ENCODE peak calls at places on chromosomes 11 and 22, in ten cellular contexts. V is thoracic aorta, A is adrenal gland, G is tibial artery, W is heart left ventricle, D is mammary epithelial cell, P is transverse colon, K is lower leg skin, E is choroid plexus epithelial cell, S is colonic mucosa. J is an unnamed sample.
A peak's percentile ranks its signal among the peaks of the same experiment; 100 is the strongest.

GRCh38 chr11:27310710-27311109 is 52.3 kb downstream of the CCDC34 start:
- DNase-seq in V (no peak), A (no peak), G (no peak), W (no peak), D (no peak), P (no peak), K (no peak), E (no peak), S (no peak), J (no peak)

GRCh38 chr11:118612378-118612777 is 5.0 kb downstream of the PHLDB1 start:
- DNase-seq in V (no peak), A (peak; percentile 58), G (no peak), W (peak; percentile 83), D (no peak), P (no peak), K (peak; percentile 84), E (no peak), S (no peak), J (no peak)

GRCh38 chr22:48938741-48939140 is 888.9 kb downstream of the BRD1 start:
- DNase-seq in V (no peak), A (no peak), G (peak; percentile 40), W (no peak), D (no peak), P (peak; percentile 4), K (peak; percentile 53), E (no peak), S (peak; percentile 2), J (no peak)

GRCh38 chr11:77126861-77127673 is 979 bp upstream of the MYO7A start:
- DNase-seq in V (no peak), A (peak; percentile 72), G (no peak), W (peak; percentile 63), D (peak; percentile 16), P (peak; percentile 68), K (peak; percentile 90), E (peak; percentile 59), S (peak; percentile 70), J (no peak)

GRCh38 chr11:7263842-7264241 is 12.1 kb downstream of the SYT9 start:
- DNase-seq in V (no peak), A (no peak), G (no peak), W (no peak), D (no peak), P (no peak), K (no peak), E (no peak), S (no peak), J (no peak)

GRCh38 chr22:19834599-19834998 is 20.1 kb downstream of the GNB1L start:
- DNase-seq in V (no peak), A (no peak), G (no peak), W (no peak), D (no peak), P (no peak), K (no peak), E (no peak), S (no peak), J (no peak)

GRCh38 chr11:117201906-117202305 is 2.7 kb downstream of the TAGLN start:
- DNase-seq in V (no peak), A (no peak), G (peak; percentile 82), W (no peak), D (no peak), P (no peak), K (peak; percentile 84), E (no peak), S (no peak), J (no peak)

GRCh38 chr11:111691176-111691575 is 75.0 kb downstream of the PPP2R1B start:
- DNase-seq in V (no peak), A (no peak), G (no peak), W (no peak), D (no peak), P (no peak), K (no peak), E (no peak), S (no peak), J (no peak)

GRCh38 chr11:86365566-86365965 is 9.1 kb upstream of the CCDC81 start:
- DNase-seq in V (no peak), A (no peak), G (no peak), W (no peak), D (no peak), P (no peak), K (no peak), E (no peak), S (no peak), J (no peak)

GRCh38 chr11:121253951-121254350 is 38.6 kb upstream of the SC5D start:
- DNase-seq in V (no peak), A (no peak), G (no peak), W (no peak), D (peak; percentile 76), P (no peak), K (no peak), E (no peak), S (no peak), J (peak; percentile 92)

GRCh38 chr11:13667245-13667644 is 1.2 kb upstream of the FAR1 start:
- DNase-seq in V (no peak), A (no peak), G (no peak), W (no peak), D (peak; percentile 25), P (no peak), K (no peak), E (peak; percentile 8), S (no peak), J (peak; percentile 61)

GRCh38 chr11:57903441-57904123 is 120.1 kb upstream of the OR9Q1 start:
- DNase-seq in V (no peak), A (no peak), G (no peak), W (no peak), D (peak; percentile 88), P (peak; percentile 80), K (peak; percentile 89), E (no peak), S (peak; percentile 73), J (peak; percentile 91)

GRCh38 chr11:2268911-2269600 is 1.3 kb downstream of the ASCL2 start:
- DNase-seq in V (no peak), A (peak; percentile 34), G (peak; percentile 66), W (peak; percentile 48), D (peak; percentile 47), P (peak; percentile 48), K (peak; percentile 91), E (peak; percentile 10), S (peak; percentile 50), J (peak; percentile 78)

DNA sequence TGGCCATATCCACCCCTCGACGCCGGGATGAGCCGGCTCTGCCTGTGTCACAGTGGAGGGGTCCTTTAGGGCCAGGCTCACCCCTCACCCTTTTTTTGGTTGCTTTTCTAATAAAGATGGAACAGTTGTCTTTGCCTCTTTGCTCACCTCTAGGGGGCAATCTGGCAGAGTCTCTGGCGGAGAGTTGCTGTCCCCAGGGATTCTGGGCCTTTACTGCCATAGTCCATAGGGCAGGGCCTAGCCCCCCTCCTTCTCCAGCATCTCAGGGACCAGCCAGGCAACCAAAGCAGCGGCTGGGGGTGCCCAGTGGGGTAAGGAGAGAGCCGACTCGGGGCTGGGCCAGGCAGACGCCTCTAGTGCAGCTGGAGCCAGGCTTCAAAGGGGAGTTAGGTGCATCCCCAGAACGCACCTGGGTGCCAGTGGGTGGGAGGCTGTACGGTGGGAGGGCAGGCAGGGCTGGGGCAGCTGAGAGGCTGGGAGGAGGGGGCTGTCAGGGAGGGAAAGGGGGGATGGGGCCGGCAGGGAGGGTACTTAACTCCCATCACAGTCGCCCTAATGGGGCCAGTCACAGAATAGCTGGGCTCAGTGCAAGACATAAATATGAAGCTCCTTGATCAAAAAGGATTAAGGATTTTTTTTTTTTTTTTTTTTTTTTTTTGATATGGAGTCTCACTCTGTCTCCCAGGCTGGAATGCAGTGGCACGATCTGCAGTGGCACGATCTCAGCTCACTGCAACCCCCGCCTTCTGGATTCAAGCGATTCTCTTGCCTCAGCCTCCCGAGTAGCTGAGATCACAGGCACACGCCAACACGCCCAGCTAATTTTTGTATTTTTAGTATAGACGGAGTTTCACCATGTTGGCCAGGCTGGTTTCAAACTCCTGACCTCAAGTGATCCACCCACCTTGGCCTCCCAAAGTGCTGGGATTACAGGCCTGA is 2.5 kb upstream of the SUSD2 start:
- DNase-seq in V (no peak), A (no peak), G (no peak), W (no peak), D (no peak), P (no peak), K (no peak), E (no peak), S (no peak), J (no peak)
- TF ChIP-seq CTCF in V (peak; percentile 40), A (peak; percentile 5), G (peak; percentile 14), W (no peak), D (no peak), P (no peak), K (no peak), E (peak; percentile 62), S (no peak), J (peak; percentile 37)

GRCh38 chr22:30196867-30197336 is 49.7 kb downstream of the LIF start:
- DNase-seq in V (no peak), A (no peak), G (no peak), W (no peak), D (no peak), P (no peak), K (no peak), E (no peak), S (no peak), J (no peak)
- H3K4me3 ChIP-seq in V (peak overlapping the region; percentile 30), A (no peak overlapping the region), G (no peak overlapping the region), W (no peak overlapping the region), D (no peak overlapping the region), P (no peak overlapping the region), K (no peak overlapping the region), E (no peak overlapping the region), S (no peak overlapping the region), J (no peak overlapping the region)

GRCh38 chr22:21624120-21624879 is 5.5 kb downstream of the YDJC start:
- DNase-seq in V (no peak), A (no peak), G (no peak), W (no peak), D (peak; percentile 9), P (peak; percentile 23), K (no peak), E (peak; percentile 36), S (peak; percentile 41), J (no peak)
- TF ChIP-seq CTCF in V (no peak), A (no peak), G (peak; percentile 21), W (peak; percentile 10), D (peak; percentile 71), P (peak; percentile 10), K (no peak), E (peak; percentile 74), S (peak; percentile 14), J (peak; percentile 70)

DNA sequence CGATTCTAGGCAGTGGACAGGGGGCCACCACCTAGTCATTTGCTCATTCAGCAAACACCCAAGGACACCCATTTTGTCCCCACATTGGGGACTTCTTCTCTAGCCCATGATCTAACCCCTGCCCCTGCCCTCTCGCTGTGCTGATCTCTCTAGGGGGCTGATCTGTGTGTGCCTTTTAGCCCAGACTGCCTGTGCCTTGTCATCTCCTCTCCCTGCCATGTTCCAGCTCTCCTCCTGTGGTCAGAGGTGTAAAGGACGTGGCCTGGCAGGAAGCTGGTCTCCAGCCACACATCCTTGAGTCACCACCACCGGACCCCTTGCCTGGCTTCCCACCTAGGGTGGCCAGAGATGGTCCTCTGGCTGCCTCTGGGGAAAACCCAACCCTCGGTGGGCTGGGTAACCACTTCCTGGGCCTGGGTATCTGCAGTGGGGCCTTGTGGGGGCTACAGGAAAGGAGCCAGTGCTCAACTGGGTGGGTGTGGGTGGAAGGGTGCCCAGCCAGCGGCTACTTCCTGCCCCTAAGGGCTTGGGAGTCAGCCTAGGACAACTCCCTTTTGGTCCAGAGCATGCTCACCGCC is 1.3 kb downstream of the CTSW start:
- DNase-seq in V (no peak), A (no peak), G (no peak), W (no peak), D (no peak), P (no peak), K (no peak), E (no peak), S (no peak), J (no peak)
- H3K4me3 ChIP-seq in V (no peak overlapping the region), A (no peak overlapping the region), G (no peak overlapping the region), W (no peak overlapping the region), D (no peak overlapping the region), P (no peak overlapping the region), K (no peak overlapping the region), E (no peak overlapping the region), S (no peak overlapping the region), J (no peak overlapping the region)